ENCODE peak calls at places on chromosomes 11 and 22, in nine cellular contexts. U, C, D, P, N, W, S, J and T are unnamed samples.

GRCh38 chr11:65500262-65501004 is 1.6 kb downstream of the MALAT1 start:
- DNase-seq in U (no peak), C (no peak), D (no peak), P (peak), N (peak), W (peak), S (peak), J (peak), T (peak)

GRCh38 chr22:45887202-45888131 is 89.5 kb downstream of the WNT7B start:
- DNase-seq in U (no peak), C (peak), D (no peak), P (no peak), N (no peak), W (no peak), S (no peak), J (no peak), T (no peak)

GRCh38 chr11:129280027-129280811 is 88.1 kb upstream of the ARHGAP32 start:
- DNase-seq in U (no peak), C (no peak), D (no peak), P (no peak), N (peak), W (peak), S (peak), J (no peak), T (peak)

GRCh38 chr11:118142809-118143208 is 9.8 kb downstream of the SCN4B start:
- DNase-seq in U (no peak), C (no peak), D (no peak), P (no peak), N (peak), W (no peak), S (no peak), J (no peak), T (no peak)

GRCh38 chr11:123302751-123303195 is 107.7 kb upstream of the CLMP start:
- DNase-seq in U (peak), C (no peak), D (peak), P (no peak), N (peak), W (peak), S (peak), J (no peak), T (peak)

GRCh38 chr22:39967103-39967829 is 7.1 kb downstream of the TMA7B start:
- DNase-seq in U (no peak), C (no peak), D (no peak), P (no peak), N (peak), W (peak), S (peak), J (no peak), T (peak)

GRCh38 chr11:123475478-123475877 is 45.4 kb downstream of the GRAMD1B start:
- DNase-seq in U (peak), C (no peak), D (peak), P (no peak), N (peak), W (peak), S (peak), J (no peak), T (peak)

GRCh38 chr22:31637375-31637937 is 24.6 kb downstream of the PISD start:
- DNase-seq in U (no peak), C (no peak), D (no peak), P (no peak), N (no peak), W (no peak), S (no peak), J (no peak), T (no peak)

GRCh38 chr11:35274909-35275807 is 136.2 kb downstream of the CD44 start:
- DNase-seq in U (peak), C (peak), D (no peak), P (peak), N (peak), W (no peak), S (peak), J (peak), T (peak)

GRCh38 chr11:12840871-12841516 is 166.8 kb downstream of the TEAD1 start:
- DNase-seq in U (no peak), C (no peak), D (no peak), P (no peak), N (peak), W (peak), S (peak), J (no peak), T (peak)

GRCh38 chr11:119712459-119713360 is 16.3 kb downstream of the NECTIN1 start:
- DNase-seq in U (no peak), C (no peak), D (no peak), P (no peak), N (no peak), W (no peak), S (no peak), J (no peak), T (no peak)

GRCh38 chr11:2853997-2854560 is 31.5 kb downstream of the CDKN1C start:
- DNase-seq in U (no peak), C (no peak), D (no peak), P (no peak), N (no peak), W (no peak), S (no peak), J (no peak), T (no peak)

GRCh38 chr11:13328276-13328675 is 50.7 kb downstream of the BMAL1 start:
- DNase-seq in U (no peak), C (no peak), D (no peak), P (no peak), N (no peak), W (no peak), S (no peak), J (no peak), T (no peak)

GRCh38 chr11:100932474-100933100 is 197.0 kb downstream of the PGR start:
- DNase-seq in U (peak), C (no peak), D (no peak), P (no peak), N (peak), W (peak), S (peak), J (no peak), T (peak)

GRCh38 chr11:7904910-7905309 is 26.2 kb downstream of the OR10A6 start:
- DNase-seq in U (peak), C (no peak), D (peak), P (no peak), N (peak), W (peak), S (peak), J (no peak), T (peak)

GRCh38 chr11:123413636-123414035 is 16.4 kb upstream of the GRAMD1B start:
- DNase-seq in U (no peak), C (no peak), D (no peak), P (no peak), N (peak), W (peak), S (peak), J (no peak), T (peak)

GRCh38 chr11:92642146-92642919 is 327.1 kb upstream of the MTNR1B start:
- DNase-seq in U (no peak), C (no peak), D (no peak), P (no peak), N (no peak), W (no peak), S (peak), J (no peak), T (no peak)

GRCh38 chr11:57100638-57101312 is 81.0 kb upstream of the LRRC55 start:
- DNase-seq in U (no peak), C (no peak), D (no peak), P (no peak), N (no peak), W (no peak), S (no peak), J (no peak), T (no peak)

GRCh38 chr11:20934521-20934920 is 265.1 kb downstream of the NELL1 start:
- DNase-seq in U (no peak), C (no peak), D (no peak), P (no peak), N (no peak), W (no peak), S (no peak), J (peak), T (no peak)

GRCh38 chr22:37661160-37661924 is 2.8 kb downstream of the PDXP start:
- DNase-seq in U (peak), C (no peak), D (peak), P (peak), N (peak), W (peak), S (peak), J (peak), T (peak)

GRCh38 chr11:77065878-77066228 is 918 bp upstream of the CAPN5 start:
- DNase-seq in U (peak), C (no peak), D (peak), P (no peak), N (no peak), W (peak), S (peak), J (no peak), T (peak)

GRCh38 chr11:15035283-15035682 is 38.1 kb upstream of the CALCB start:
- DNase-seq in U (no peak), C (no peak), D (no peak), P (no peak), N (no peak), W (no peak), S (no peak), J (no peak), T (no peak)

GRCh38 chr11:65781962-65782815 is 1.4 kb upstream of the AP5B1 start:
- DNase-seq in U (no peak), C (no peak), D (no peak), P (no peak), N (no peak), W (no peak), S (no peak), J (no peak), T (no peak)

GRCh38 chr11:64539711-64540420 is 51.2 kb upstream of the SLC22A12 start:
- DNase-seq in U (peak), C (no peak), D (no peak), P (no peak), N (no peak), W (no peak), S (no peak), J (no peak), T (no peak)

GRCh38 chr11:27722945-27723344 is 22.7 kb upstream of the BDNF start:
- DNase-seq in U (peak), C (no peak), D (no peak), P (no peak), N (no peak), W (no peak), S (no peak), J (no peak), T (no peak)

GRCh38 chr11:2217211-2218081 is 45.8 kb upstream of the TH start:
- DNase-seq in U (no peak), C (no peak), D (no peak), P (no peak), N (no peak), W (no peak), S (no peak), J (no peak), T (no peak)

GRCh38 chr11:46120711-46121327 is 435 bp downstream of the PHF21A start:
- DNase-seq in U (peak), C (peak), D (no peak), P (no peak), N (peak), W (peak), S (peak), J (peak), T (peak)

GRCh38 chr22:21826204-21826603 is 41.2 kb downstream of the MAPK1 start:
- DNase-seq in U (no peak), C (no peak), D (no peak), P (no peak), N (no peak), W (no peak), S (no peak), J (no peak), T (no peak)

GRCh38 chr22:47175151-47175760 is 412.8 kb downstream of the TBC1D22A start:
- DNase-seq in U (no peak), C (no peak), D (no peak), P (no peak), N (no peak), W (peak), S (no peak), J (no peak), T (no peak)

GRCh38 chr22:29830585-29830984 is 7.5 kb downstream of the ASCC2 start:
- DNase-seq in U (no peak), C (no peak), D (no peak), P (no peak), N (no peak), W (no peak), S (no peak), J (no peak), T (no peak)

GRCh38 chr22:35795476-35795875 is 77.8 kb downstream of the APOL5 start:
- DNase-seq in U (no peak), C (no peak), D (no peak), P (no peak), N (no peak), W (no peak), S (no peak), J (no peak), T (no peak)

GRCh38 chr11:36684840-36685800 is 87.1 kb upstream of the RAG2 start:
- DNase-seq in U (no peak), C (no peak), D (no peak), P (no peak), N (no peak), W (no peak), S (no peak), J (no peak), T (no peak)

GRCh38 chr11:34787348-34787747 is 128.8 kb downstream of the APIP start:
- DNase-seq in U (no peak), C (no peak), D (no peak), P (no peak), N (no peak), W (peak), S (no peak), J (no peak), T (no peak)

GRCh38 chr11:38448284-38448683 is 1850.2 kb upstream of the RAG2 start:
- DNase-seq in U (no peak), C (no peak), D (no peak), P (no peak), N (no peak), W (no peak), S (peak), J (no peak), T (no peak)

GRCh38 chr22:34429314-34429713 is 509.0 kb upstream of the LARGE1 start:
- DNase-seq in U (no peak), C (no peak), D (no peak), P (no peak), N (no peak), W (no peak), S (no peak), J (no peak), T (no peak)